ENCODE peak calls at places on chromosomes 6 and 20, in four cellular contexts. N is HCT116, B is stomach, V is GM12878. S is an unnamed sample. For H3K4me1, the result is how much of the 10 kb centered on the place peaks cover.

GRCh38 chr20:14334306-14334930 is 3.0 kb downstream of the FLRT3 start:
- DNase-seq in N (no peak), V (no peak), B (peak), S (peak)

GRCh38 chr6:18284261-18284660 is 19.9 kb upstream of the DEK start:
- DNase-seq in B (no peak), V (no peak), N (no peak), S (no peak)

GRCh38 chr20:58233881-58234528 is 5.6 kb upstream of the ANKRD60 start:
- DNase-seq in V (no peak), B (no peak), N (no peak), S (no peak)

GRCh38 chr20:47502271-47502730 is 614 bp downstream of the NCOA3 start:
- DNase-seq in N (no peak), B (no peak), V (no peak), S (no peak)

GRCh38 chr6:43768506-43768860 is 1.5 kb upstream of the VEGFA start:
- DNase-seq in N (no peak), B (no peak), V (no peak), S (peak)

GRCh38 chr20:23125625-23126191 is 39.6 kb upstream of the CD93 start:
- DNase-seq in B (no peak), N (no peak), V (no peak), S (peak)

GRCh38 chr6:133764011-133764812 is 124.7 kb upstream of the TCF21 start:
- DNase-seq in N (no peak), V (no peak), B (no peak), S (no peak)

GRCh38 chr20:57258055-57258454 is 8.4 kb downstream of the BMP7 start:
- DNase-seq in V (no peak), B (no peak), N (no peak), S (no peak)

GRCh38 chr6:2656460-2657064 is 94.2 kb downstream of the MYLK4 start:
- DNase-seq in V (no peak), N (no peak), B (no peak), S (no peak)

GRCh38 chr6:116136933-116137340 is 11.0 kb upstream of the COL10A1 start:
- DNase-seq in V (no peak), N (no peak), B (no peak), S (no peak)

GRCh38 chr6:137776786-137777185 is 90.3 kb upstream of the TNFAIP3 start:
- DNase-seq in B (no peak), V (no peak), N (no peak), S (no peak)

GRCh38 chr20:49540696-49541435 is 27.1 kb downstream of the PTGIS start:
- DNase-seq in B (no peak), N (no peak), V (no peak), S (no peak)

GRCh38 chr20:4161447-4162251 is 146.3 kb upstream of the RNF24 start:
- DNase-seq in B (peak), N (no peak), V (peak), S (no peak)

GRCh38 chr6:160030103-160030502 is 61.2 kb downstream of the IGF2R start:
- DNase-seq in V (no peak), N (no peak), B (peak), S (peak)

GRCh38 chr6:3808189-3808588 is 41.0 kb upstream of the FAM50B start:
- DNase-seq in N (no peak), B (no peak), V (no peak), S (no peak)

GRCh38 chr6:12602342-12602741 is 114.2 kb upstream of the PHACTR1 start:
- DNase-seq in V (no peak), B (no peak), N (no peak), S (no peak)

GRCh38 chr6:72246926-72247325 is 360.6 kb downstream of the RIMS1 start:
- DNase-seq in N (peak), B (no peak), V (no peak), S (no peak)

GRCh38 chr6:3159805-3160781 is 2.7 kb upstream of the TUBB2A start:
- DNase-seq in V (no peak), B (peak), N (peak), S (peak)

GRCh38 chr20:54179946-54180345 is 6.2 kb upstream of the CYP24A1 start:
- DNase-seq in N (no peak), B (no peak), V (no peak), S (no peak)

GRCh38 chr20:17910828-17911294 is 57.7 kb downstream of the SNX5 start:
- DNase-seq in V (no peak), B (no peak), N (no peak), S (peak)

GRCh38 chr6:6856538-6857523 is 250.9 kb upstream of the RREB1 start:
- DNase-seq in V (peak), B (peak), N (no peak), S (peak)

GRCh38 chr6:19342616-19343015 is 494.6 kb upstream of the ID4 start:
- DNase-seq in V (no peak), B (no peak), N (no peak), S (no peak)
- TF ChIP-seq POLR2AphosphoS5 in V (no peak), B (no peak), N (no peak), S (no peak)

GRCh38 chr6:37826993-37827392 is 7.5 kb downstream of the ZFAND3 start:
- DNase-seq in B (no peak), V (no peak), N (no peak), S (no peak)

GRCh38 chr6:37826188-37826587 is 6.7 kb downstream of the ZFAND3 start:
- DNase-seq in N (no peak), B (no peak), V (no peak), S (no peak)

GRCh38 chr6:37827603-37828265 is 8.2 kb downstream of the ZFAND3 start:
- DNase-seq in B (no peak), V (no peak), N (no peak), S (no peak)

GRCh38 chr6:37831457-37831856 is 11.9 kb downstream of the ZFAND3 start:
- DNase-seq in N (no peak), B (no peak), V (no peak), S (no peak)

DNA sequence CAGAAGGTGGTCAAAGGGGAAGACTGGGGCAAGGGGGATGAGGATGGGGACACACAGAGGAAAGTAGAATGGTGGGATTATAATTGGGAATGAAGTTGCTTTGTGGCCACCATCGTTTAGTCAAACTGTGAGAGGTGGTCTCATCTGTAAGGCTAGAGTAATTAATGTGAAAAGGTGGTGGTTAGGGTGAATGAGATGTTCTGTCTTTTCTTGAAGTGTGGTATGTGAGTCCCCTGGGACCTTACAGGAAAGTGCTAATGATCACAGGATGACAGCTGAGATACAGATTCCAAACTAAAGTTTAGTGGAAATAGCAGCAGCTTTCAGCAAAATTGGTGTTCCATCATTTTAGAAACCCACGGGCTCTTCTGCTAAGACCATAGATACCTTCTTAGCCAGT is 10.7 kb downstream of the ZFAND3 start:
- DNase-seq in B (no peak), N (no peak), V (no peak), S (no peak)
- H3K4me1 ChIP-seq in B (under half), N (under half), V (under half), S (under half)

GRCh38 chr6:92181347-92181746 is 1238.0 kb downstream of the EPHA7 start:
- DNase-seq in B (no peak), V (no peak), N (no peak), S (no peak)
- TF ChIP-seq POLR2AphosphoS5 in B (no peak), V (no peak), N (no peak), S (no peak)

GRCh38 chr6:166412911-166413384 is 30.2 kb upstream of the MPC1 start:
- DNase-seq in N (no peak), B (no peak), V (no peak), S (peak)
- H3K4me1 ChIP-seq in N (under half), B (under half), V (under half), S (under half)

DNA sequence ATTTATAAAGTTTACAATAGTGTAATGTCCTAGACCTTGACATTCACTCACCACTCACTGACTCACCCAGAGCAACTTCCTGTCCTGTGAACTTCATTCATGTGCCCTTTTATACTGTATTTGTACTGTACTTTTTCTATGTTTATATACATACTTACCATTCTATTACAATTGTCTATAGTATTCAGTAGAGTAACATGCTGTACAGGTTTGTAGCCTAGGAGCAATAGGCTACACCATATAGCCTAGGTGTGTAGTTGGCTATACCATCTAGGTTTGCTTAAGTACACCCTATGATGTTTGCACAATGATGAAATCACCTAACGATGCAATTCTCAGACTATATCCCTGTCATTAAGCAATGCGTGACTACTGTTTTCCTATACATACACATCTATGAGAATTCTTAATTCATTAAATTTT is 17.5 kb downstream of the EDEM2 start:
- DNase-seq in B (no peak), N (no peak), V (no peak), S (no peak)
- TF ChIP-seq POLR2AphosphoS5 in B (no peak), N (no peak), V (no peak), S (no peak)

GRCh38 chr6:24827162-24827561 is 28.4 kb upstream of the ARMH2 start:
- DNase-seq in B (peak), N (no peak), V (no peak), S (no peak)

GRCh38 chr6:24832794-24833193 is 34.1 kb upstream of the ARMH2 start:
- DNase-seq in V (no peak), B (no peak), N (no peak), S (no peak)

GRCh38 chr6:24831771-24832718 is 33.3 kb upstream of the ARMH2 start:
- DNase-seq in B (no peak), N (no peak), V (no peak), S (no peak)

GRCh38 chr6:24827970-24828369 is 29.3 kb upstream of the ARMH2 start:
- DNase-seq in V (no peak), B (no peak), N (no peak), S (no peak)

GRCh38 chr6:24829657-24830056 is 30.9 kb upstream of the ARMH2 start:
- DNase-seq in V (no peak), N (no peak), B (no peak), S (no peak)
- H3K4me1 ChIP-seq in V (under half), N (under half), B (under half), S (under half)

GRCh38 chr6:55473722-55474121 is 105.3 kb downstream of the HMGCLL1 start:
- DNase-seq in V (no peak), N (no peak), B (no peak), S (no peak)
- TF ChIP-seq POLR2AphosphoS5 in V (no peak), N (no peak), B (no peak), S (no peak)

GRCh38 chr6:28136585-28137457 is 4.9 kb upstream of the ZKSCAN8 start:
- DNase-seq in V (peak), N (peak), B (peak), S (peak)
- H3K4me1 ChIP-seq in V (under half), N (under half), B (under half), S (under half)